ENCODE peak calls at places on chromosomes 16 and 17, in eight cellular contexts. One of them, this sample, is unnamed. For H3K36me3 and H3K4me1, the result is how much of the 10 kb centered on the place peaks cover.

GRCh38 chr16:25796239-25796638 is 104.5 kb downstream of the HS3ST4 start:
- DNase-seq in colonic mucosa: no peak
- DNase-seq in lower lobe of right lung: no peak
- DNase-seq in tibial nerve: no peak
- DNase-seq in K562: no peak
- DNase-seq in pancreas: no peak
- DNase-seq in neural progenitor cell: no peak
- DNase-seq in A673: no peak
- DNase-seq in this sample: no peak

GRCh38 chr16:66551362-66551761 is 1.0 kb upstream of the CKLF start:
- DNase-seq in pancreas: no peak
- DNase-seq in lower lobe of right lung: peak
- DNase-seq in neural progenitor cell: peak
- DNase-seq in tibial nerve: no peak
- DNase-seq in K562: peak
- DNase-seq in colonic mucosa: peak
- DNase-seq in A673: peak
- DNase-seq in this sample: no peak

GRCh38 chr17:31527606-31528005 is 136.1 kb downstream of the RAB11FIP4 start:
- DNase-seq in K562: no peak
- DNase-seq in lower lobe of right lung: no peak
- DNase-seq in tibial nerve: no peak
- DNase-seq in neural progenitor cell: no peak
- DNase-seq in colonic mucosa: no peak
- DNase-seq in pancreas: no peak
- DNase-seq in A673: no peak
- DNase-seq in this sample: no peak

GRCh38 chr16:69141014-69141413 is 8.6 kb downstream of the UTP4 start:
- DNase-seq in neural progenitor cell: no peak
- DNase-seq in A673: no peak
- DNase-seq in lower lobe of right lung: no peak
- DNase-seq in tibial nerve: no peak
- DNase-seq in K562: no peak
- DNase-seq in pancreas: no peak
- DNase-seq in colonic mucosa: no peak
- DNase-seq in this sample: no peak

GRCh38 chr16:48102083-48103008 is 53.4 kb downstream of the ABCC12 start:
- DNase-seq in K562: no peak
- DNase-seq in pancreas: no peak
- DNase-seq in tibial nerve: no peak
- DNase-seq in lower lobe of right lung: no peak
- DNase-seq in A673: no peak
- DNase-seq in colonic mucosa: no peak
- DNase-seq in neural progenitor cell: no peak
- DNase-seq in this sample: no peak

GRCh38 chr16:3769013-3769412 is 51.7 kb upstream of the TRAP1 start:
- DNase-seq in neural progenitor cell: no peak
- DNase-seq in pancreas: no peak
- DNase-seq in colonic mucosa: no peak
- DNase-seq in tibial nerve: no peak
- DNase-seq in A673: no peak
- DNase-seq in K562: no peak
- DNase-seq in lower lobe of right lung: no peak
- DNase-seq in this sample: no peak

GRCh38 chr16:89257281-89257731 is 39.8 kb downstream of the ZNF778 start:
- DNase-seq in pancreas: no peak
- DNase-seq in tibial nerve: no peak
- DNase-seq in neural progenitor cell: peak
- DNase-seq in lower lobe of right lung: no peak
- DNase-seq in colonic mucosa: no peak
- DNase-seq in K562: no peak
- DNase-seq in A673: peak
- DNase-seq in this sample: no peak

GRCh38 chr17:19317359-19318095 is 45.0 kb downstream of the B9D1 start:
- DNase-seq in A673: peak
- DNase-seq in K562: peak
- DNase-seq in colonic mucosa: peak
- DNase-seq in tibial nerve: peak
- DNase-seq in lower lobe of right lung: peak
- DNase-seq in pancreas: no peak
- DNase-seq in neural progenitor cell: peak
- DNase-seq in this sample: no peak

GRCh38 chr17:13626703-13627102 is 25.0 kb upstream of the HS3ST3A1 start:
- DNase-seq in tibial nerve: no peak
- DNase-seq in neural progenitor cell: no peak
- DNase-seq in lower lobe of right lung: no peak
- DNase-seq in K562: no peak
- DNase-seq in colonic mucosa: no peak
- DNase-seq in A673: no peak
- DNase-seq in pancreas: no peak
- DNase-seq in this sample: no peak

GRCh38 chr16:81973737-81974136 is 37.5 kb downstream of the SDR42E1 start:
- DNase-seq in colonic mucosa: no peak
- DNase-seq in neural progenitor cell: no peak
- DNase-seq in A673: no peak
- DNase-seq in pancreas: no peak
- DNase-seq in tibial nerve: no peak
- DNase-seq in lower lobe of right lung: no peak
- DNase-seq in K562: no peak
- DNase-seq in this sample: no peak

GRCh38 chr16:66189951-66190350 is 176.5 kb upstream of the CDH5 start:
- DNase-seq in lower lobe of right lung: no peak
- DNase-seq in K562: no peak
- DNase-seq in A673: no peak
- DNase-seq in tibial nerve: no peak
- DNase-seq in pancreas: no peak
- DNase-seq in neural progenitor cell: no peak
- DNase-seq in colonic mucosa: no peak
- DNase-seq in this sample: no peak

GRCh38 chr17:50944902-50945720 is 79.0 kb upstream of the TOB1 start:
- DNase-seq in tibial nerve: no peak
- DNase-seq in neural progenitor cell: no peak
- DNase-seq in lower lobe of right lung: no peak
- DNase-seq in K562: no peak
- DNase-seq in A673: no peak
- DNase-seq in pancreas: no peak
- DNase-seq in colonic mucosa: no peak
- DNase-seq in this sample: peak

GRCh38 chr16:51326131-51326856 is 175.2 kb upstream of the SALL1 start:
- DNase-seq in lower lobe of right lung: no peak
- DNase-seq in K562: peak
- DNase-seq in pancreas: no peak
- DNase-seq in colonic mucosa: no peak
- DNase-seq in A673: peak
- DNase-seq in tibial nerve: no peak
- DNase-seq in neural progenitor cell: no peak
- DNase-seq in this sample: no peak

GRCh38 chr16:14407786-14408399 is 222.2 kb downstream of the PARN start:
- DNase-seq in tibial nerve: no peak
- DNase-seq in A673: no peak
- DNase-seq in pancreas: no peak
- DNase-seq in lower lobe of right lung: no peak
- DNase-seq in K562: no peak
- DNase-seq in neural progenitor cell: no peak
- DNase-seq in colonic mucosa: no peak
- DNase-seq in this sample: no peak

DNA sequence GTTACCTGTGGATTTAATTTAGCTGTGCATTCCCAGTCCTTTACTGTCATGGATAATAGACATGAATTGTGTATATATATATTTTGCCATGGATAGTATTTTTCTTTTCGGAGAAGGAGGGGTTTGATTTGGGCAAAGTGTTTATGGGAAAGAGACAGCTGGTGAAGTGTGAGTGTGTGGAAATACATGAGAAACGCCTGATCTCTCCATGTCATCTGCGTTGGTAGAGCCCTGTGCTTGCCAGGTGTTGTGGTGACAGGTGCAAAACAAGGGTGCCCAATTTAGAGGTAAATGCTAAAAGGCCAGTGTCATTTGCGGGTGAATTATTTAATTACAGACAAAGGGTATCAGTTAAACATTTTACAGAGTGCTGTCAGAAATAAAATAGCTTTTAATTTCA is 23.4 kb downstream of the NDEL1 start:
- DNase-seq in neural progenitor cell: no peak
- DNase-seq in tibial nerve: no peak
- DNase-seq in lower lobe of right lung: no peak
- DNase-seq in colonic mucosa: no peak
- DNase-seq in pancreas: no peak
- DNase-seq in A673: no peak
- DNase-seq in K562: no peak
- DNase-seq in this sample: no peak
- H3K36me3 ChIP-seq in neural progenitor cell: under half
- H3K36me3 ChIP-seq in tibial nerve: under half
- H3K36me3 ChIP-seq in lower lobe of right lung: half or more
- H3K36me3 ChIP-seq in colonic mucosa: under half
- H3K36me3 ChIP-seq in pancreas: half or more
- H3K36me3 ChIP-seq in A673: half or more
- H3K36me3 ChIP-seq in K562: half or more
- H3K36me3 ChIP-seq in this sample: half or more

DNA sequence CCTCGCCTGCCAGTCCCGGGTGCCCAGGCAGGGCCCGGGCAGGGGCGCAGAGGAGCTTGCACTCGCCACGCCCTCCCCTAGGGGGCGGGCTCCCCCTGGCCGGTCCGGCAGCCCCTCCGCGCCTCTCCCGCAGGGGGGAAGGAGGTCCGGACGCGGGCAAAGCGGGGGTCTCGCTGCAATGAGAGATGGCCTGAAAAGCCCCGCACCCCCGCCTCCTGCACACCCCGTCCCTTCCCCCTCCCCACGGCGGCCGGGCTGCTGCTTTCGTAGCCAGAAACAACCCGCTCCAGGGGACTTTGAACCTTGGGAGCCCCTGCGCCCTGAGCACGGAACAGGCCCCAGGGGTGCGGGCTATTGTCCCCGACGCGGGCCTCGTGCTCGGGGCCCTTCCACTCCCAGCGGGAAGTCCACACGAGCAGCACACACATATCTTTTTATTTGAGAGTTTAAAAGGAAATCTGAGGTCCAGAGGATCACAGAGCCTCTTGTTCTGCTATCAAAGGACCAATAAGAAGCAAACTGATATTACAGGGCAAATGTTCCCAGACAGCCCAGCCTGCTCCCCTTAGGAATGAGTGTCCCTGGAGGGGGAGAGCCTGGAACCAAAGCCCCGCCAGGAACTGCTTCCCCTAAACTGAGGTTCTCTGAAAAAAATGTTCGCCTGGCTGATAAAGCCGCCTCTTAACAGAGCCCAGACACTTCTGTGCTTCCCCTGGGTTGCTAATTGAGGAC is 5.8 kb upstream of the CBX4 start:
- DNase-seq in pancreas: peak
- DNase-seq in tibial nerve: no peak
- DNase-seq in A673: peak
- DNase-seq in colonic mucosa: peak
- DNase-seq in lower lobe of right lung: peak
- DNase-seq in K562: peak
- DNase-seq in neural progenitor cell: peak
- DNase-seq in this sample: no peak
- TF ChIP-seq CTCF in pancreas: peak
- TF ChIP-seq CTCF in tibial nerve: peak
- TF ChIP-seq CTCF in A673: peak
- TF ChIP-seq CTCF in colonic mucosa: peak
- TF ChIP-seq CTCF in lower lobe of right lung: peak
- TF ChIP-seq CTCF in K562: peak
- TF ChIP-seq CTCF in neural progenitor cell: peak
- TF ChIP-seq CTCF in this sample: peak

GRCh38 chr16:17397499-17397891 is 73.3 kb downstream of the XYLT1 start:
- DNase-seq in colonic mucosa: peak
- DNase-seq in lower lobe of right lung: no peak
- DNase-seq in A673: no peak
- DNase-seq in tibial nerve: peak
- DNase-seq in pancreas: peak
- DNase-seq in K562: peak
- DNase-seq in neural progenitor cell: no peak
- DNase-seq in this sample: no peak

GRCh38 chr16:17392127-17392856 is 78.5 kb downstream of the XYLT1 start:
- DNase-seq in pancreas: no peak
- DNase-seq in K562: no peak
- DNase-seq in A673: no peak
- DNase-seq in neural progenitor cell: no peak
- DNase-seq in colonic mucosa: no peak
- DNase-seq in lower lobe of right lung: no peak
- DNase-seq in tibial nerve: no peak
- DNase-seq in this sample: no peak

GRCh38 chr16:17392857-17393421 is 77.8 kb downstream of the XYLT1 start:
- DNase-seq in A673: no peak
- DNase-seq in tibial nerve: no peak
- DNase-seq in neural progenitor cell: peak
- DNase-seq in colonic mucosa: no peak
- DNase-seq in pancreas: no peak
- DNase-seq in K562: no peak
- DNase-seq in lower lobe of right lung: no peak
- DNase-seq in this sample: no peak

GRCh38 chr16:17395849-17396480 is 74.8 kb downstream of the XYLT1 start:
- DNase-seq in K562: no peak
- DNase-seq in lower lobe of right lung: no peak
- DNase-seq in pancreas: peak
- DNase-seq in A673: no peak
- DNase-seq in tibial nerve: no peak
- DNase-seq in neural progenitor cell: no peak
- DNase-seq in colonic mucosa: peak
- DNase-seq in this sample: peak

DNA sequence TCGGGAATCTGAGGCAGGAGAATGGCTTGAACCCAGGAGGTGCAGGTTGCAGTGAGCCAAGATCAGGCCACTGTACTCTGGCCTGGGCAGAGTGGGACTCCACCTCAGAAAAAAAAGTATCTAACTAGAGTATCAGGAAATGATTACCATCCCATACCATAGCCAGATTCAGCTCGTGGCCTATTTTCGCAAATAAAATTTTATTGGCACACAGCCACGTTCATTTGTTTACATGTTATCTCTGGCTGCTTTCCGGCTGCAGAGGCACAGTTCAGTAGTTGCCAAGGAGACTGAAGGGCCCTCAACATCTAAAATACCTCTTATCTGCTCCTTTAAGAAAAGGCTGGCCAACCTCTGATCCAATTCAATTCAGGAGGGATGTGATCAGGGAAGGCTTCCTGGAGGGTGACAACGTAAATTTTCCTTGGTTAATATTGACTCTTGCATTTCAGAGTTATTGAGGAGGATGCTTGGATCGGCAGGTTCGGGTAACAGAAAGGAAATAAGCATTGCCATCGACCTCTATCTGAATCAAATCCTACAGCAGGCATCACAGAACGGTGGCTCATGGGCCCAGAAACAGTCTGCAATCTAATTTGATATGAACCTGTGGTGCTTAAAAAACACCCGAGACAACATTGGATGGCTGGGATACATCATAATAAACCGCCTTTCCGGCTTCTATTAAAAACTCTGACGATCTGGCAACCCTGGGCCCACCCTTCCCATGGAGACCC is 73.8 kb downstream of the XYLT1 start:
- DNase-seq in lower lobe of right lung: no peak
- DNase-seq in pancreas: peak
- DNase-seq in K562: no peak
- DNase-seq in A673: no peak
- DNase-seq in neural progenitor cell: no peak
- DNase-seq in colonic mucosa: peak
- DNase-seq in tibial nerve: no peak
- DNase-seq in this sample: peak
- H3K4me1 ChIP-seq in lower lobe of right lung: under half
- H3K4me1 ChIP-seq in pancreas: under half
- H3K4me1 ChIP-seq in K562: under half
- H3K4me1 ChIP-seq in A673: under half
- H3K4me1 ChIP-seq in neural progenitor cell: under half
- H3K4me1 ChIP-seq in colonic mucosa: under half
- H3K4me1 ChIP-seq in tibial nerve: under half
- H3K4me1 ChIP-seq in this sample: under half

GRCh38 chr17:41913798-41914197 is 5.0 kb downstream of the ACLY start:
- DNase-seq in K562: no peak
- DNase-seq in tibial nerve: no peak
- DNase-seq in lower lobe of right lung: no peak
- DNase-seq in A673: peak
- DNase-seq in pancreas: no peak
- DNase-seq in neural progenitor cell: no peak
- DNase-seq in colonic mucosa: no peak
- DNase-seq in this sample: no peak
- H3K36me3 ChIP-seq in K562: half or more
- H3K36me3 ChIP-seq in tibial nerve: under half
- H3K36me3 ChIP-seq in lower lobe of right lung: half or more
- H3K36me3 ChIP-seq in A673: under half
- H3K36me3 ChIP-seq in pancreas: under half
- H3K36me3 ChIP-seq in neural progenitor cell: under half
- H3K36me3 ChIP-seq in colonic mucosa: under half
- H3K36me3 ChIP-seq in this sample: half or more